ENCODE peak calls at places on chromosomes 13 and 19, in seven cellular contexts. One of them, this sample, is unnamed.

GRCh38 chr19:35733180-35734125 is 8.8 kb downstream of the IGFLR1 start:
- DNase-seq in coronary artery: no peak
- DNase-seq in NCI-H1417: no peak
- DNase-seq in NCI-H1930: no peak
- DNase-seq in T-helper 17 cell: no peak
- DNase-seq in CD8-positive, alpha-beta memory T cell: no peak
- DNase-seq in activated CD4-positive, alpha-beta T cell treated with anti-CD3 and anti-CD28 coated beads, Interleukin-2, amount 50 U/mL, for 24 hours: no peak
- DNase-seq in this sample: no peak

GRCh38 chr19:17205237-17206140 is 9.7 kb upstream of the USE1 start:
- DNase-seq in NCI-H1417: peak; percentile 47
- DNase-seq in coronary artery: no peak
- DNase-seq in NCI-H1930: no peak
- DNase-seq in CD8-positive, alpha-beta memory T cell: peak; percentile 67
- DNase-seq in activated CD4-positive, alpha-beta T cell treated with anti-CD3 and anti-CD28 coated beads, Interleukin-2, amount 50 U/mL, for 24 hours: no peak
- DNase-seq in T-helper 17 cell: peak; percentile 34
- DNase-seq in this sample: peak; percentile 47

GRCh38 chr19:30743702-30744101 is 371.5 kb downstream of the ZNF536 start:
- DNase-seq in T-helper 17 cell: no peak
- DNase-seq in activated CD4-positive, alpha-beta T cell treated with anti-CD3 and anti-CD28 coated beads, Interleukin-2, amount 50 U/mL, for 24 hours: no peak
- DNase-seq in coronary artery: peak; percentile 56
- DNase-seq in NCI-H1930: no peak
- DNase-seq in NCI-H1417: no peak
- DNase-seq in CD8-positive, alpha-beta memory T cell: no peak
- DNase-seq in this sample: no peak

GRCh38 chr19:9584073-9584833 is at the start of gene ZNF121:
- DNase-seq in CD8-positive, alpha-beta memory T cell: peak; percentile 86
- DNase-seq in T-helper 17 cell: peak; percentile 61
- DNase-seq in NCI-H1417: peak; percentile 93
- DNase-seq in coronary artery: peak; percentile 88
- DNase-seq in activated CD4-positive, alpha-beta T cell treated with anti-CD3 and anti-CD28 coated beads, Interleukin-2, amount 50 U/mL, for 24 hours: peak; percentile 80
- DNase-seq in NCI-H1930: peak; percentile 58
- DNase-seq in this sample: peak; percentile 48

GRCh38 chr13:25175026-25175425 is 2.9 kb upstream of the AMER2 start:
- DNase-seq in activated CD4-positive, alpha-beta T cell treated with anti-CD3 and anti-CD28 coated beads, Interleukin-2, amount 50 U/mL, for 24 hours: no peak
- DNase-seq in CD8-positive, alpha-beta memory T cell: no peak
- DNase-seq in NCI-H1417: no peak
- DNase-seq in NCI-H1930: no peak
- DNase-seq in T-helper 17 cell: no peak
- DNase-seq in coronary artery: no peak
- DNase-seq in this sample: no peak

GRCh38 chr19:36604656-36605100 is 435 bp upstream of the ZNF382 start:
- DNase-seq in coronary artery: peak; percentile 77
- DNase-seq in activated CD4-positive, alpha-beta T cell treated with anti-CD3 and anti-CD28 coated beads, Interleukin-2, amount 50 U/mL, for 24 hours: peak; percentile 85
- DNase-seq in NCI-H1930: no peak
- DNase-seq in NCI-H1417: peak; percentile 57
- DNase-seq in T-helper 17 cell: peak; percentile 77
- DNase-seq in CD8-positive, alpha-beta memory T cell: peak; percentile 93
- DNase-seq in this sample: peak; percentile 28

GRCh38 chr13:29901714-29902631 is 51.6 kb upstream of the UBL3 start:
- DNase-seq in coronary artery: no peak
- DNase-seq in NCI-H1417: no peak
- DNase-seq in activated CD4-positive, alpha-beta T cell treated with anti-CD3 and anti-CD28 coated beads, Interleukin-2, amount 50 U/mL, for 24 hours: peak; percentile 30
- DNase-seq in NCI-H1930: no peak
- DNase-seq in T-helper 17 cell: no peak
- DNase-seq in CD8-positive, alpha-beta memory T cell: peak; percentile 65
- DNase-seq in this sample: peak; percentile 96

GRCh38 chr19:42345191-42345812 is 19.9 kb downstream of the MEGF8 start:
- DNase-seq in coronary artery: no peak
- DNase-seq in T-helper 17 cell: no peak
- DNase-seq in NCI-H1930: no peak
- DNase-seq in NCI-H1417: no peak
- DNase-seq in CD8-positive, alpha-beta memory T cell: no peak
- DNase-seq in activated CD4-positive, alpha-beta T cell treated with anti-CD3 and anti-CD28 coated beads, Interleukin-2, amount 50 U/mL, for 24 hours: no peak
- DNase-seq in this sample: no peak

GRCh38 chr19:18659281-18660050 is 22.6 kb downstream of the KLHL26 start:
- DNase-seq in activated CD4-positive, alpha-beta T cell treated with anti-CD3 and anti-CD28 coated beads, Interleukin-2, amount 50 U/mL, for 24 hours: no peak
- DNase-seq in CD8-positive, alpha-beta memory T cell: no peak
- DNase-seq in NCI-H1417: no peak
- DNase-seq in NCI-H1930: no peak
- DNase-seq in coronary artery: peak; percentile 89
- DNase-seq in T-helper 17 cell: no peak
- DNase-seq in this sample: no peak

GRCh38 chr13:33252103-33252502 is 33.5 kb downstream of the STARD13 start:
- DNase-seq in coronary artery: no peak
- DNase-seq in NCI-H1930: no peak
- DNase-seq in activated CD4-positive, alpha-beta T cell treated with anti-CD3 and anti-CD28 coated beads, Interleukin-2, amount 50 U/mL, for 24 hours: no peak
- DNase-seq in T-helper 17 cell: no peak
- DNase-seq in NCI-H1417: no peak
- DNase-seq in CD8-positive, alpha-beta memory T cell: no peak
- DNase-seq in this sample: no peak

GRCh38 chr19:56170261-56170660 is 5.5 kb upstream of the GALP start:
- DNase-seq in CD8-positive, alpha-beta memory T cell: no peak
- DNase-seq in NCI-H1417: peak; percentile 46
- DNase-seq in coronary artery: no peak
- DNase-seq in T-helper 17 cell: no peak
- DNase-seq in NCI-H1930: no peak
- DNase-seq in activated CD4-positive, alpha-beta T cell treated with anti-CD3 and anti-CD28 coated beads, Interleukin-2, amount 50 U/mL, for 24 hours: no peak
- DNase-seq in this sample: peak; percentile 90

GRCh38 chr19:51407631-51408131 is 9.8 kb downstream of the SIGLEC10 start:
- DNase-seq in coronary artery: no peak
- DNase-seq in activated CD4-positive, alpha-beta T cell treated with anti-CD3 and anti-CD28 coated beads, Interleukin-2, amount 50 U/mL, for 24 hours: no peak
- DNase-seq in T-helper 17 cell: no peak
- DNase-seq in NCI-H1417: no peak
- DNase-seq in CD8-positive, alpha-beta memory T cell: peak; percentile 61
- DNase-seq in NCI-H1930: peak; percentile 10
- DNase-seq in this sample: peak; percentile 11

GRCh38 chr19:49712397-49712859 is 21.5 kb downstream of the CPT1C start:
- DNase-seq in CD8-positive, alpha-beta memory T cell: no peak
- DNase-seq in activated CD4-positive, alpha-beta T cell treated with anti-CD3 and anti-CD28 coated beads, Interleukin-2, amount 50 U/mL, for 24 hours: no peak
- DNase-seq in NCI-H1930: no peak
- DNase-seq in T-helper 17 cell: no peak
- DNase-seq in coronary artery: no peak
- DNase-seq in NCI-H1417: no peak
- DNase-seq in this sample: no peak

GRCh38 chr19:50932018-50932689 is 20.7 kb downstream of the KLK5 start:
- DNase-seq in activated CD4-positive, alpha-beta T cell treated with anti-CD3 and anti-CD28 coated beads, Interleukin-2, amount 50 U/mL, for 24 hours: no peak
- DNase-seq in NCI-H1417: no peak
- DNase-seq in NCI-H1930: no peak
- DNase-seq in CD8-positive, alpha-beta memory T cell: no peak
- DNase-seq in T-helper 17 cell: no peak
- DNase-seq in coronary artery: no peak
- DNase-seq in this sample: peak; percentile 39

GRCh38 chr13:36904219-36904618 is 15.8 kb downstream of the SMAD9 start:
- DNase-seq in CD8-positive, alpha-beta memory T cell: no peak
- DNase-seq in activated CD4-positive, alpha-beta T cell treated with anti-CD3 and anti-CD28 coated beads, Interleukin-2, amount 50 U/mL, for 24 hours: no peak
- DNase-seq in T-helper 17 cell: no peak
- DNase-seq in NCI-H1930: peak; percentile 99
- DNase-seq in coronary artery: no peak
- DNase-seq in NCI-H1417: peak; percentile 99
- DNase-seq in this sample: no peak

GRCh38 chr13:98286814-98287213 is 109.7 kb upstream of the RNF113B start:
- DNase-seq in activated CD4-positive, alpha-beta T cell treated with anti-CD3 and anti-CD28 coated beads, Interleukin-2, amount 50 U/mL, for 24 hours: no peak
- DNase-seq in T-helper 17 cell: no peak
- DNase-seq in coronary artery: no peak
- DNase-seq in NCI-H1417: no peak
- DNase-seq in CD8-positive, alpha-beta memory T cell: no peak
- DNase-seq in NCI-H1930: no peak
- DNase-seq in this sample: no peak

GRCh38 chr13:42266464-42266863 is 5.5 kb upstream of the AKAP11 start:
- DNase-seq in coronary artery: no peak
- DNase-seq in NCI-H1930: no peak
- DNase-seq in T-helper 17 cell: no peak
- DNase-seq in activated CD4-positive, alpha-beta T cell treated with anti-CD3 and anti-CD28 coated beads, Interleukin-2, amount 50 U/mL, for 24 hours: no peak
- DNase-seq in CD8-positive, alpha-beta memory T cell: no peak
- DNase-seq in NCI-H1417: no peak
- DNase-seq in this sample: no peak

GRCh38 chr19:35596366-35596999 is 10.5 kb downstream of the PMIS2 start:
- DNase-seq in CD8-positive, alpha-beta memory T cell: no peak
- DNase-seq in NCI-H1417: no peak
- DNase-seq in NCI-H1930: no peak
- DNase-seq in coronary artery: no peak
- DNase-seq in T-helper 17 cell: no peak
- DNase-seq in activated CD4-positive, alpha-beta T cell treated with anti-CD3 and anti-CD28 coated beads, Interleukin-2, amount 50 U/mL, for 24 hours: no peak
- DNase-seq in this sample: no peak

GRCh38 chr19:2064788-2065524 is 13.9 kb upstream of the MKNK2 start:
- DNase-seq in CD8-positive, alpha-beta memory T cell: no peak
- DNase-seq in activated CD4-positive, alpha-beta T cell treated with anti-CD3 and anti-CD28 coated beads, Interleukin-2, amount 50 U/mL, for 24 hours: no peak
- DNase-seq in NCI-H1930: no peak
- DNase-seq in coronary artery: peak; percentile 87
- DNase-seq in NCI-H1417: no peak
- DNase-seq in T-helper 17 cell: no peak
- DNase-seq in this sample: no peak

GRCh38 chr13:41746259-41746658 is 214.7 kb downstream of the VWA8 start:
- DNase-seq in coronary artery: no peak
- DNase-seq in NCI-H1930: no peak
- DNase-seq in CD8-positive, alpha-beta memory T cell: no peak
- DNase-seq in NCI-H1417: no peak
- DNase-seq in activated CD4-positive, alpha-beta T cell treated with anti-CD3 and anti-CD28 coated beads, Interleukin-2, amount 50 U/mL, for 24 hours: no peak
- DNase-seq in T-helper 17 cell: no peak
- DNase-seq in this sample: peak; percentile 71